ENCODE peak calls at places on chromosome 19, in five cellular contexts. P, T, C, U and J are unnamed samples.

GRCh38 chr19:35044317-35045117 is 3.0 kb downstream of the HPN start:
- DNase-seq in P (peak), T (no peak), C (peak), U (peak), J (peak)

GRCh38 chr19:18286973-18287635 is 5.7 kb upstream of the JUND start:
- DNase-seq in P (no peak), T (no peak), C (no peak), U (no peak), J (no peak)

GRCh38 chr19:32876919-32877285 is 7.3 kb upstream of the SLC7A9 start:
- DNase-seq in P (peak), T (no peak), C (no peak), U (no peak), J (no peak)

GRCh38 chr19:33574824-33575223 is 46.9 kb upstream of the CHST8 start:
- DNase-seq in P (no peak), T (no peak), C (no peak), U (no peak), J (no peak)

GRCh38 chr19:54100560-54100959 is at the start of gene OSCAR:
- DNase-seq in P (peak), T (no peak), C (no peak), U (no peak), J (no peak)

GRCh38 chr19:30668521-30669155 is 296.5 kb downstream of the ZNF536 start:
- DNase-seq in P (no peak), T (no peak), C (peak), U (no peak), J (no peak)

GRCh38 chr19:43620061-43621001 is 902 bp upstream of the ZNF428 start:
- DNase-seq in P (no peak), T (no peak), C (no peak), U (no peak), J (no peak)

GRCh38 chr19:54096642-54097106 is 3.9 kb downstream of the OSCAR start:
- DNase-seq in P (peak), T (no peak), C (no peak), U (no peak), J (no peak)

GRCh38 chr19:33805840-33806433 is 9.3 kb downstream of the KCTD15 start:
- DNase-seq in P (no peak), T (no peak), C (no peak), U (no peak), J (no peak)

GRCh38 chr19:54517483-54517882 is 14.9 kb downstream of the LAIR2 start:
- DNase-seq in P (peak), T (no peak), C (peak), U (no peak), J (peak)

GRCh38 chr19:5119297-5119998 is 150.5 kb downstream of the KDM4B start:
- DNase-seq in P (no peak), T (no peak), C (no peak), U (no peak), J (no peak)

GRCh38 chr19:18495204-18495911 is 26.5 kb downstream of the ELL start:
- DNase-seq in P (no peak), T (no peak), C (no peak), U (no peak), J (no peak)

GRCh38 chr19:10839071-10840050 is 3.3 kb upstream of the TMED1 start:
- DNase-seq in P (no peak), T (no peak), C (no peak), U (no peak), J (peak)

GRCh38 chr19:39112338-39112890 is 13.2 kb upstream of the PAK4 start:
- DNase-seq in P (peak), T (no peak), C (no peak), U (no peak), J (no peak)

GRCh38 chr19:7808108-7808507 is 21.9 kb upstream of the EVI5L start:
- DNase-seq in P (no peak), T (no peak), C (no peak), U (no peak), J (no peak)

GRCh38 chr19:35760711-35761349 is 2.9 kb downstream of the PROSER3 start:
- DNase-seq in P (no peak), T (no peak), C (no peak), U (no peak), J (no peak)

GRCh38 chr19:9295411-9295849 is 14.2 kb downstream of the ZNF699 start:
- DNase-seq in P (no peak), T (no peak), C (no peak), U (no peak), J (no peak)

GRCh38 chr19:50551713-50552187 is 16.5 kb downstream of the LRRC4B start:
- DNase-seq in P (no peak), T (no peak), C (no peak), U (no peak), J (no peak)

GRCh38 chr19:10927691-10928562 is 512 bp downstream of the YIPF2 start:
- DNase-seq in P (no peak), T (no peak), C (no peak), U (no peak), J (peak)

GRCh38 chr19:11196406-11197287 is 698 bp downstream of the KANK2 start:
- DNase-seq in P (no peak), T (no peak), C (peak), U (peak), J (peak)

GRCh38 chr19:17765069-17765618 is 13.9 kb downstream of the FCHO1 start:
- DNase-seq in P (peak), T (no peak), C (peak), U (no peak), J (no peak)

GRCh38 chr19:47725759-47726401 is 12.7 kb downstream of the EHD2 start:
- DNase-seq in P (no peak), T (no peak), C (no peak), U (no peak), J (no peak)

GRCh38 chr19:4529924-4530522 is 5.0 kb downstream of the PLIN5 start:
- DNase-seq in P (no peak), T (no peak), C (no peak), U (no peak), J (no peak)

GRCh38 chr19:53158119-53158656 is 665 bp downstream of the ZNF347 start:
- DNase-seq in P (peak), T (no peak), C (peak), U (peak), J (peak)

GRCh38 chr19:23273594-23274412 is 23.6 kb upstream of the ZNF724 start:
- DNase-seq in P (peak), T (peak), C (peak), U (peak), J (peak)

GRCh38 chr19:14160017-14160703 is 23.8 kb upstream of the ASF1B start:
- DNase-seq in P (no peak), T (no peak), C (no peak), U (no peak), J (no peak)

GRCh38 chr19:19447536-19448237 is 42.2 kb downstream of the GATAD2A start:
- DNase-seq in P (no peak), T (no peak), C (no peak), U (no peak), J (no peak)

GRCh38 chr19:38617764-38618589 is at the start of gene MAP4K1:
- DNase-seq in P (peak), T (no peak), C (peak), U (peak), J (peak)

GRCh38 chr19:6837525-6837924 is 49.9 kb upstream of the ADGRE1 start:
- DNase-seq in P (no peak), T (no peak), C (no peak), U (no peak), J (no peak)

GRCh38 chr19:16899566-16900075 is 10.8 kb downstream of the F2RL3 start:
- DNase-seq in P (peak), T (no peak), C (peak), U (no peak), J (peak)

DNA sequence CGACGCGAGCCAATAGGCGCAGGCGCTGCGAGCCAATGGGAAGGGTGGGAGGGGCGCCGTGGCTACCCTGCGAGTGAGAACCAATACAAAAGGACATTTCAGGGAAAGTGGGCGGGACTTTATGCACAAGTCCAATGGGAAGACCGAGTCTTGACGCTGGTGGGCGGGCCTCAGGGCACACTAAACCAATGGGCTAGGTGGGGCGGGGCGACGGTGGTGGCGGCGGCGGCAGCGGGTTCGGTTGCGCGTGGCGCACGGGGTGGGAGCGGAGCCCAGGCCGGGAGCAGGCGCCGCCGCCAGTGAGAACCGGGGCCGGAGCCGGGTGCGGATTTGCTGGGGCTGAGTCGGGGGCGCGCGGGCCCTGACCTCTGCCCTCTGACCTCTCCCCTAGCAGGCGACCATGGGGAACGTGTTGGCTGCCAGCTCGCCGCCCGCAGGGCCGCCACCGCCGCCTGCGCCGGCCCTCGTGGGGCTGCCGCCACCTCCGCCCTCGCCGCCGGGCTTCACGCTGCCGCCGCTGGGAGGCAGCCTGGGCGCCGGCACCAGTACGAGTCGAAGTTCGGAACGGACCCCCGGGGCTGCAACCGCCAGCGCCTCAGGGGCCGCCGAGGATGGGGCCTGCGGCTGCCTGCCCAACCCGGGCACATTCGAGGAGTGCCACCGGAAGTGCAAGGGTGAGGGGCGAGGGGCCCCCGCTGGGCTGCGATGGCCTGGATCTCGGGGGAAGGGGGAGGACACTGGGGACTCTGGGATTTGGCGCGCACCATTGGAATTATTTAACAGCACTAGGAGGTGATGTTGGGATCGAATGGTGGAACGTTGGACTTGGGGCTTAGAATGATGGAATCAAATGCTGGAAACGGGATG is at the start of gene TOMM40:
- DNase-seq in P (peak), T (no peak), C (peak), U (no peak), J (no peak)
- TF ChIP-seq POLR2A in P (peak), T (peak), C (no peak), U (no peak), J (no peak)

GRCh38 chr19:57773488-57773887 is 4.0 kb downstream of the ZNF586 start:
- DNase-seq in P (no peak), T (no peak), C (no peak), U (no peak), J (no peak)
- TF ChIP-seq POLR2A in P (no peak), T (no peak), C (no peak), U (no peak), J (no peak)

DNA sequence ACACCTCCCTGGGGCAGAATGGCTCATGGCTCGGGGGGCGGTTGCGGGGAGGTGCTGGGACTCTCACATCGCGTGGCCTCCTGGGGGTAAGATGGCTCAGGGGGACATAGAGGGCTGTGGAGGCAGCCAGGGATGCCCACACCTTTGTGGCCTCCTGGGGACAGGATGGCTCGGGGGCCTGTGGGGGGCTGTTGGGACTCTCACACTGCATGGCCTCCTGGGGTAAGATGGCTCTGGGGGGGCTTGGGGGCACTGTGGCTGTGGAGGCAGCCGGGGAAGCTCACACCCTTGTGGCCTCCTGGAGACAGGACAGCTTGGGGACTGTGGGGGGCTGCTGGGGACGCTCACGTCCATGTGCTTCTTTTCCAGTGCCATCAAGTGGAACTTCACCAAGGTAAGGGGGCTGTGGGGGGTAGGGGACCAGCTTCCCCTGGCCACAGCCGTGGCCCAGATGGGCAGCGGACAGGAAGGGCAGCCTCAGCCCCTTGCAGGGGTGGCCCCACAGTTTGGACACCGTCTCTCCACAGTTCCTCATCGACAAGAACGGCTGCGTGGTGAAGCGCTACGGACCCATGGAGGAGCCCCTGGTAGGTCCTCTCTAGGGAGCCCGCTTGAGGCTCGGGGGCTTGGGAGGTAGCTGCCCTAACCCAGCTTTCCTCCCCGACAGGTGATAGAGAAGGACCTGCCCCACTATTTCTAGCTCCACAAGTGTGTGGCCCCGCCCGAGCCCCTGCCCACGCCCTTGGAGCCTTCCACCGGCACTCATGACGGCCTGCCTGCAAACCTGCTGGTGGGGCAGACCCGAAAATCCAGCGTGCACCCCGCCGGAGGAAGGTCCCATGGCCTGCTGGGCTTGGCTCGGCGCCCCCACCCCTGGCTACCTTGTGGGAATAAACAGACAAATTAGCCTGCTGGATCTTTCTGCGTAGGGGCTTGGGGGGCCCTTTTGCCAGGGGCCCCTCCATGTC is 2.4 kb downstream of the GPX4 start:
- DNase-seq in P (no peak), T (no peak), C (no peak), U (no peak), J (no peak)
- TF ChIP-seq POLR2A in P (no peak), T (no peak), C (no peak), U (no peak), J (no peak)

DNA sequence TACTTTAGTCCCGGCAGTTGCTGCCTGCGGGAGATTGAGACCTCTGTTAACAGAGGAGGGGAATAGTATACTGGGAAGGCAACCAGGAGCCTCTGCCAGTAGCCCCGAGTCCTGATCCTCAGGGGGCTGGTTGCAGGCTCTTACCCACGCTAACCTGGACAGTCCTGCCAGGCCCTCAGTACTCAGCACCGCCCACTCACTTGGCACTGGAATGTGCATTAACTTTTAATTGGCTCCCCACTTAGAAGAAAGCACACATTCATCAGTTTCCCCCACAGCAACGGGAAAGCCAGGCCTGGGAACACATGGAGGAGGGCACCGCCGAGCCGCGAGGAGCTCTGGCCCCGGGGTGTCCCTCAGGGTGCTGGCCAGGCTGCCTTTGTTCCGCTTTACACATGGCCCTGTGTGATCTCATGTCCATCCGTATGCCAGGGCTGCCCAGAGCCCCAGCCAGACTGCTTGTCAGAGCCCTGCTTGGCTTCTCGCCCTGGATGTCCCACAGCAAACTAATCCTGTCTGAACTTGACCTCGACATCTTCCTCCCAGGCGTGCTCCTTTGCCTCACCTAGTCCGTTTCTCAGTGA is 14.2 kb downstream of the BCKDHA start:
- DNase-seq in P (no peak), T (no peak), C (no peak), U (no peak), J (no peak)
- TF ChIP-seq POLR2A in P (no peak), T (no peak), C (no peak), U (no peak), J (no peak)

DNA sequence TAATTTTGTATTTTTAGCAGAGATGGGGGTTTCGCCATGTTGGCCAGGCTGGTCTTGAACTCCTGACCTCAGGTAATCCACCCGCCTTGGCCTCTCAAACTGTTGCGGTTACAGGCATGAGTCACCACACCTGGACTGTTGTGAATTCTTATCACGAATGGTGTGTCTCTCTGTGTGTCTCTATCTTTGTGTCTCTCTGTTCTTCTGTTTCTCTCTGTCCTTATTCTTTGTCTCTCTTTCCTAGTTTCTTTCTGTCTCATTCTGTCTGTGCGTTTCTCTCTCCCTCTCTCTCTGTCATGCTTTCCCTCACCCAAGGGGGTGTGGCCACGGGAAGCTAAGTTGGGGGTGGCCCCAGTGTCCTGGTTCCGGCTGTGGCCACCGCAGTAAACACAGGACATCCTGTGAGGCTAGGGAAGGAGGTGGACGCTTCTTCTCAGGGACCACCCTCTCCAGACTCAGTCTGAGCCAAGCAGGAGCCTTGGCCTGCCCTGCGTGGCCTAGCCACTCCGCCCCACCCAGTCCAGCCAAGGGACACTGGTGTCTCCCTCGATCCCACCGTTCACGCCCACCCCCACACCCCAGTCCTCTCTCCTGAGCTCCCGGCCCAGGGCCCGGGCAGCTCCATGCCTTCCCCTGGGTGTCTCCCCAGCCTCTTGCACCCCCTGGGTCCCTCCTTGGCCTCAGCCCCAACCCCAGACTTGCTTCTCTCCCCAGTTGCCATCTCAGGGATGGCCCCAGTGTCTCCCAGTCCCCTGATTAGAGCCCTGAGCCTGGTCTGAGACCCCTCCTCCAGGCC is 3.9 kb upstream of the PRX start:
- DNase-seq in P (peak), T (no peak), C (peak), U (no peak), J (no peak)
- TF ChIP-seq POLR2A in P (peak), T (no peak), C (no peak), U (no peak), J (no peak)